ENCODE peak calls at places on chromosomes 12 and 14, in five cellular contexts. One of them, this sample, is unnamed.

GRCh38 chr14:89221109-89221508 is 195.9 kb downstream of the FOXN3 start:
- DNase-seq in epithelial cell of proximal tubule: no peak
- DNase-seq in H9: no peak
- DNase-seq in skeletal muscle cell: no peak
- DNase-seq in HFFc6: peak
- DNase-seq in this sample: no peak

GRCh38 chr14:88463318-88463717 is 77.9 kb downstream of the SPATA7 start:
- DNase-seq in skeletal muscle cell: no peak
- DNase-seq in H9: no peak
- DNase-seq in epithelial cell of proximal tubule: no peak
- DNase-seq in HFFc6: peak
- DNase-seq in this sample: no peak

GRCh38 chr12:69108024-69108423 is 131.3 kb upstream of the CPSF6 start:
- DNase-seq in epithelial cell of proximal tubule: no peak
- DNase-seq in skeletal muscle cell: no peak
- DNase-seq in HFFc6: no peak
- DNase-seq in H9: no peak
- DNase-seq in this sample: no peak

GRCh38 chr12:117486840-117487659 is 125.6 kb upstream of the NOS1 start:
- DNase-seq in HFFc6: no peak
- DNase-seq in skeletal muscle cell: peak
- DNase-seq in epithelial cell of proximal tubule: peak
- DNase-seq in H9: no peak
- DNase-seq in this sample: no peak

GRCh38 chr14:31229009-31229408 is 21.4 kb upstream of the HECTD1 start:
- DNase-seq in skeletal muscle cell: no peak
- DNase-seq in H9: no peak
- DNase-seq in epithelial cell of proximal tubule: no peak
- DNase-seq in HFFc6: no peak
- DNase-seq in this sample: no peak

GRCh38 chr12:130526813-130527212 is 189.1 kb downstream of the PIWIL1 start:
- DNase-seq in epithelial cell of proximal tubule: no peak
- DNase-seq in skeletal muscle cell: no peak
- DNase-seq in H9: peak
- DNase-seq in HFFc6: no peak
- DNase-seq in this sample: no peak

GRCh38 chr14:34098045-34098984 is 147.4 kb upstream of the EGLN3 start:
- DNase-seq in skeletal muscle cell: no peak
- DNase-seq in H9: no peak
- DNase-seq in epithelial cell of proximal tubule: no peak
- DNase-seq in HFFc6: peak
- DNase-seq in this sample: no peak

GRCh38 chr12:77575376-77575775 is 255.3 kb upstream of the NAV3 start:
- DNase-seq in H9: no peak
- DNase-seq in skeletal muscle cell: no peak
- DNase-seq in epithelial cell of proximal tubule: no peak
- DNase-seq in HFFc6: no peak
- DNase-seq in this sample: no peak

GRCh38 chr14:84591827-84592540 is 938.0 kb upstream of the FLRT2 start:
- DNase-seq in HFFc6: no peak
- DNase-seq in epithelial cell of proximal tubule: no peak
- DNase-seq in H9: no peak
- DNase-seq in skeletal muscle cell: no peak
- DNase-seq in this sample: no peak

GRCh38 chr12:79121486-79121885 is 256.9 kb downstream of the SYT1 start:
- DNase-seq in epithelial cell of proximal tubule: no peak
- DNase-seq in skeletal muscle cell: no peak
- DNase-seq in HFFc6: no peak
- DNase-seq in H9: peak
- DNase-seq in this sample: no peak

GRCh38 chr14:55301722-55302121 is 30.5 kb downstream of the FBXO34 start:
- DNase-seq in H9: no peak
- DNase-seq in epithelial cell of proximal tubule: peak
- DNase-seq in skeletal muscle cell: peak
- DNase-seq in HFFc6: peak
- DNase-seq in this sample: peak

GRCh38 chr14:88553886-88554457 is 835 bp downstream of the PTPN21 start:
- DNase-seq in HFFc6: no peak
- DNase-seq in H9: no peak
- DNase-seq in epithelial cell of proximal tubule: no peak
- DNase-seq in skeletal muscle cell: no peak
- DNase-seq in this sample: no peak

GRCh38 chr12:122226366-122227222 is 742 bp upstream of the DIABLO start:
- DNase-seq in skeletal muscle cell: no peak
- DNase-seq in epithelial cell of proximal tubule: no peak
- DNase-seq in HFFc6: no peak
- DNase-seq in H9: no peak
- DNase-seq in this sample: no peak

GRCh38 chr12:79692860-79693605 is 2.3 kb upstream of the PAWR start:
- DNase-seq in HFFc6: no peak
- DNase-seq in H9: no peak
- DNase-seq in epithelial cell of proximal tubule: no peak
- DNase-seq in skeletal muscle cell: no peak
- DNase-seq in this sample: no peak

GRCh38 chr12:28574746-28575592 is 384.7 kb downstream of the CCDC91 start:
- DNase-seq in epithelial cell of proximal tubule: no peak
- DNase-seq in HFFc6: no peak
- DNase-seq in skeletal muscle cell: no peak
- DNase-seq in H9: no peak
- DNase-seq in this sample: no peak

GRCh38 chr14:98953544-98954346 is 318.3 kb downstream of the BCL11B start:
- DNase-seq in H9: peak
- DNase-seq in HFFc6: peak
- DNase-seq in skeletal muscle cell: peak
- DNase-seq in epithelial cell of proximal tubule: no peak
- DNase-seq in this sample: no peak

GRCh38 chr12:93419388-93420034 is 22.2 kb downstream of the UBE2N start:
- DNase-seq in H9: no peak
- DNase-seq in skeletal muscle cell: no peak
- DNase-seq in HFFc6: peak
- DNase-seq in epithelial cell of proximal tubule: no peak
- DNase-seq in this sample: peak

GRCh38 chr12:49648722-49649032 is 25.3 kb downstream of the PRPF40B start:
- DNase-seq in HFFc6: no peak
- DNase-seq in epithelial cell of proximal tubule: no peak
- DNase-seq in skeletal muscle cell: no peak
- DNase-seq in H9: no peak
- DNase-seq in this sample: no peak

GRCh38 chr12:54421175-54421872 is 2.3 kb upstream of the ITGA5 start:
- DNase-seq in skeletal muscle cell: peak
- DNase-seq in HFFc6: peak
- DNase-seq in H9: no peak
- DNase-seq in epithelial cell of proximal tubule: no peak
- DNase-seq in this sample: no peak

GRCh38 chr12:109899783-109900751 is at the start of gene TCHP:
- DNase-seq in skeletal muscle cell: peak
- DNase-seq in epithelial cell of proximal tubule: peak
- DNase-seq in HFFc6: peak
- DNase-seq in H9: peak
- DNase-seq in this sample: peak

This sample was measured in HS-5.